ENCODE peak calls at places on chromosomes 3 and 15, in four cellular contexts. X is T-helper 2 cell, J is adrenal gland, E is Caki2. A is an unnamed sample.

GRCh38 chr3:29057326-29057725 is 223.5 kb upstream of the RBMS3 start:
- DNase-seq in E (no peak), X (no peak), J (no peak), A (no peak)

GRCh38 chr15:33234019-33234418 is 39.5 kb upstream of the FMN1 start:
- DNase-seq in E (peak; percentile 63), X (no peak), J (no peak), A (no peak)

GRCh38 chr15:89127054-89127702 is 38.9 kb downstream of the ABHD2 start:
- DNase-seq in J (no peak), E (no peak), X (no peak), A (no peak)

GRCh38 chr3:40465456-40465855 is 8.3 kb downstream of the RPL14 start:
- DNase-seq in E (no peak), J (no peak), X (no peak), A (no peak)

GRCh38 chr15:31235298-31236183 is 91.1 kb upstream of the KLF13 start:
- DNase-seq in E (peak; percentile 24), X (no peak), J (peak; percentile 91), A (peak; percentile 62)

GRCh38 chr15:73232771-73233170 is 136.0 kb downstream of the HCN4 start:
- DNase-seq in E (no peak), J (no peak), X (no peak), A (no peak)

GRCh38 chr15:31405200-31405929 is 78.7 kb downstream of the KLF13 start:
- DNase-seq in J (no peak), E (no peak), X (no peak), A (no peak)

GRCh38 chr15:70853270-70853854 is 595 bp downstream of the LARP6 start:
- DNase-seq in E (peak; percentile 50), X (no peak), J (peak; percentile 52), A (peak; percentile 11)

GRCh38 chr3:20069178-20069532 is 28.9 kb downstream of the KAT2B start:
- DNase-seq in E (no peak), J (no peak), X (no peak), A (no peak)

GRCh38 chr15:41936649-41937567 is 35.4 kb downstream of the EHD4 start:
- DNase-seq in X (peak; percentile 71), E (no peak), J (peak; percentile 82), A (peak; percentile 46)

GRCh38 chr15:78988361-78988911 is 43.6 kb upstream of the CTSH start:
- DNase-seq in X (no peak), J (peak; percentile 85), E (peak; percentile 98), A (peak; percentile 67)

A was measured in transverse colon.